ENCODE peak calls at places on chromosomes 3 and 15, in eight cellular contexts. Y is amygdala, F is HEK293T, M is COR-L47, O is KBM-7, B is NCI-H187 treated with DMSO at 0.1 percent for 48 hours, H is esophagus squamous epithelium, U is breast epithelium. D is an unnamed sample.

GRCh38 chr3:194379231-194379630 is 9.7 kb upstream of the LRRC15 start:
- DNase-seq in U (no peak), B (no peak), Y (no peak), O (no peak), M (no peak), H (no peak), F (no peak), D (no peak)

GRCh38 chr15:31372635-31373091 is 46.0 kb downstream of the KLF13 start:
- DNase-seq in Y (peak), O (no peak), H (no peak), M (no peak), B (no peak), U (no peak), F (no peak), D (peak)

GRCh38 chr3:39384665-39385000 is 1.5 kb downstream of the SLC25A38 start:
- DNase-seq in M (no peak), F (no peak), U (no peak), O (no peak), H (no peak), B (no peak), Y (no peak), D (no peak)

GRCh38 chr3:190504354-190505125 is 9.3 kb upstream of the IL1RAP start:
- DNase-seq in H (no peak), U (no peak), F (peak), M (no peak), O (peak), Y (no peak), B (no peak), D (peak)

GRCh38 chr15:48052871-48053383 is 67.9 kb upstream of the SLC24A5 start:
- DNase-seq in U (no peak), F (no peak), B (no peak), Y (no peak), O (no peak), M (peak), H (no peak), D (no peak)

GRCh38 chr3:120144267-120144666 is 50.0 kb upstream of the GSK3B start:
- DNase-seq in H (no peak), Y (no peak), U (no peak), F (no peak), B (no peak), O (no peak), M (no peak), D (peak)

GRCh38 chr3:47412453-47412756 is 31.6 kb downstream of the PTPN23 start:
- DNase-seq in F (no peak), M (no peak), Y (no peak), O (no peak), H (no peak), U (no peak), B (no peak), D (no peak)

GRCh38 chr3:16484216-16484615 is 29.3 kb downstream of the RFTN1 start:
- DNase-seq in Y (no peak), H (no peak), M (no peak), B (no peak), F (no peak), O (no peak), U (no peak), D (no peak)

GRCh38 chr3:74302959-74303358 is 311.5 kb downstream of the CNTN3 start:
- DNase-seq in Y (no peak), H (no peak), B (no peak), U (no peak), F (no peak), M (no peak), O (no peak), D (no peak)